ENCODE peak calls at places on chromosomes 16 and 17, in ten cellular contexts. Q is fibroblast of mammary gland, N is MCF 10A, K is dorsolateral prefrontal cortex, W is fibroblast of lung, V is WTC11, S is IMR-90, F is PC-3, D is neural crest cell, Z is BE2C. C is an unnamed sample.

GRCh38 chr17:81403671-81404534 is 8.6 kb downstream of the BAHCC1 start:
- DNase-seq in Z (no peak), W (no peak), V (no peak), S (no peak), K (no peak), D (no peak), F (no peak), N (no peak), Q (no peak), C (no peak)

GRCh38 chr17:1638624-1639300 is 6.8 kb downstream of the SCARF1 start:
- DNase-seq in Z (no peak), K (no peak), V (no peak), Q (no peak), D (no peak), S (no peak), F (no peak), W (no peak), N (no peak), C (no peak)

GRCh38 chr16:17138801-17139200 is 332.0 kb downstream of the XYLT1 start:
- DNase-seq in D (peak; percentile 37), S (peak; percentile 7), V (peak; percentile 54), N (no peak), Z (no peak), K (no peak), W (peak; percentile 17), Q (peak; percentile 13), F (no peak), C (no peak)

GRCh38 chr17:13114601-13115024 is 96.8 kb upstream of the ELAC2 start:
- DNase-seq in S (peak; percentile 28), K (no peak), Z (peak; percentile 39), N (peak; percentile 55), V (peak; percentile 69), Q (peak; percentile 53), F (peak; percentile 71), D (peak; percentile 59), W (peak; percentile 79), C (peak; percentile 71)

GRCh38 chr16:29837833-29838232 is 17.6 kb downstream of the MVP start:
- DNase-seq in Q (no peak), S (peak; percentile 67), V (no peak), D (no peak), F (no peak), Z (no peak), W (peak; percentile 14), K (no peak), N (no peak), C (no peak)

GRCh38 chr16:588639-588888 is 1.3 kb upstream of the RAB40C start:
- DNase-seq in F (peak; percentile 25), V (peak; percentile 60), K (peak; percentile 46), S (peak; percentile 80), Z (peak; percentile 62), N (peak; percentile 44), D (peak; percentile 48), Q (peak; percentile 72), W (peak; percentile 76), C (no peak)

GRCh38 chr16:88886915-88887521 is 20.6 kb upstream of the PABPN1L start:
- DNase-seq in V (no peak), K (no peak), D (no peak), F (no peak), S (peak; percentile 36), Q (peak; percentile 57), Z (peak; percentile 44), N (no peak), W (no peak), C (no peak)

GRCh38 chr17:68981288-68981687 is 26.1 kb upstream of the ABCA8 start:
- DNase-seq in Q (peak; percentile 94), W (peak; percentile 74), K (no peak), D (no peak), Z (no peak), V (no peak), N (peak; percentile 29), S (peak; percentile 36), F (peak; percentile 10), C (no peak)

GRCh38 chr17:48527742-48528028 is 3.1 kb downstream of the HOXB1 start:
- DNase-seq in D (no peak), K (no peak), Q (no peak), Z (no peak), V (no peak), S (no peak), W (no peak), N (no peak), F (no peak), C (no peak)

GRCh38 chr16:58024347-58024672 is 1.2 kb upstream of the MMP15 start:
- DNase-seq in N (no peak), Z (no peak), V (no peak), S (no peak), W (no peak), F (no peak), K (no peak), D (no peak), Q (no peak), C (no peak)

GRCh38 chr17:5762191-5762590 is 177.9 kb upstream of the NLRP1 start:
- DNase-seq in N (peak; percentile 19), D (no peak), Q (peak; percentile 10), K (no peak), S (peak; percentile 15), V (no peak), F (no peak), W (no peak), Z (no peak), C (no peak)

GRCh38 chr16:89484088-89484501 is 6.3 kb downstream of the ANKRD11 start:
- DNase-seq in Z (no peak), V (no peak), N (no peak), D (no peak), K (no peak), F (no peak), Q (no peak), W (no peak), S (no peak), C (no peak)

GRCh38 chr16:13779676-13780075 is 140.3 kb upstream of the ERCC4 start:
- DNase-seq in Z (peak; percentile 77), D (no peak), N (no peak), K (no peak), S (no peak), W (no peak), V (no peak), F (no peak), Q (no peak), C (no peak)

GRCh38 chr16:56102159-56102798 is 89.0 kb upstream of the GNAO1 start:
- DNase-seq in F (no peak), D (no peak), V (no peak), K (peak; percentile 43), W (no peak), Q (no peak), S (no peak), N (no peak), Z (peak; percentile 97), C (no peak)

GRCh38 chr17:40910441-40910841 is 25.4 kb upstream of the KRT20 start:
- DNase-seq in Q (peak; percentile 82), F (peak; percentile 31), N (peak; percentile 34), K (no peak), V (no peak), W (peak; percentile 86), Z (no peak), D (no peak), S (peak; percentile 55), C (no peak)

GRCh38 chr17:43545383-43545632 is 832 bp downstream of the ETV4 start:
- DNase-seq in S (peak; percentile 18), F (no peak), W (no peak), D (no peak), K (no peak), Z (no peak), N (no peak), Q (no peak), V (no peak), C (no peak)

GRCh38 chr16:15572329-15573001 is 70.5 kb downstream of the MARF1 start:
- DNase-seq in N (peak; percentile 68), D (no peak), Z (no peak), F (peak; percentile 57), S (peak; percentile 67), K (no peak), W (peak; percentile 75), Q (peak; percentile 93), V (no peak), C (no peak)

DNA sequence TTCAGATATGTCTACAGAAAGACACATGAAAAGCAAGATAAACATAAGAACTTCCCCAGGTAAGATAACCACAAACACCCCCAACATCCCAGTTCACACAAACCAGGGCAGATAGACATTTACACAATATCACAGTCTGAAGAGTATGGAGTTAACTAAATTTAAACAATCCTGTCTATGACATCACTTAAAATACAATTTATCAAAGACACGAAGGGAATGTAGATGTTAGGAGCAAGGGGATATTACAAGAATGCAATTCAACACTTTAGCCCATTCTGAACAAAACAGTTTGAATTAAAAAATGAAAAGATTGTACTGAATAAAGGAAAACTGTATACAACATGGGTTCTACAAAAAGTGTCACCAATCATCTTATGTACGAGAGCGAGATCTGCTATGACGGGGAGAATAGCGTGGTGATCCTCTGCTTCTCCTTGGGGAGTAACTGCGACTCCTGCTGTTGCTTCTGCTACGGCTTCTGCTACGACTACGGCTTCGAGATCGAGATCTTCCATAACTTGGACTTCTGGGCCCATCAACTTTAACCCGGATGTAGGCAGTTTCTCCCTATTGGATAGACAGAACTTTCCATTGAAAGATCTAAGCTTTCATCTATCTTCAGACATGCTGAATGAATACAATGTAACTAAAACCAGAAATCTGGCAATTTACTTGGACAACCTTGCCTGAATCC is 1.9 kb downstream of the SRSF1 start:
- DNase-seq in F (no peak), Z (no peak), W (no peak), D (no peak), N (peak; percentile 39), Q (no peak), S (peak; percentile 27), K (no peak), V (no peak), C (no peak)
- TF ChIP-seq CTCF in F (peak; percentile 38), Z (peak; percentile 12), W (no peak), D (no peak), N (no peak), Q (no peak), S (peak; percentile 2), K (no peak), V (no peak), C (no peak)

GRCh38 chr17:28912281-28912937 is 9.5 kb upstream of the DHRS13 start:
- DNase-seq in D (no peak), Q (no peak), W (no peak), F (no peak), S (no peak), V (peak; percentile 32), N (no peak), Z (no peak), K (no peak), C (no peak)
- TF ChIP-seq CTCF in D (peak; percentile 33), Q (peak; percentile 42), W (no peak), F (peak; percentile 50), S (peak; percentile 14), V (peak; percentile 46), N (no peak), Z (peak; percentile 30), K (peak; percentile 36), C (peak; percentile 30)

GRCh38 chr17:75771334-75772281 is 6.6 kb upstream of the GALK1 start:
- DNase-seq in W (no peak), F (peak; percentile 59), V (no peak), S (peak; percentile 25), K (no peak), D (no peak), Z (no peak), Q (peak; percentile 46), N (no peak), C (no peak)
- TF ChIP-seq CTCF in W (no peak), F (peak; percentile 61), V (no peak), S (no peak), K (no peak), D (no peak), Z (peak; percentile 31), Q (peak; percentile 26), N (no peak), C (no peak)

DNA sequence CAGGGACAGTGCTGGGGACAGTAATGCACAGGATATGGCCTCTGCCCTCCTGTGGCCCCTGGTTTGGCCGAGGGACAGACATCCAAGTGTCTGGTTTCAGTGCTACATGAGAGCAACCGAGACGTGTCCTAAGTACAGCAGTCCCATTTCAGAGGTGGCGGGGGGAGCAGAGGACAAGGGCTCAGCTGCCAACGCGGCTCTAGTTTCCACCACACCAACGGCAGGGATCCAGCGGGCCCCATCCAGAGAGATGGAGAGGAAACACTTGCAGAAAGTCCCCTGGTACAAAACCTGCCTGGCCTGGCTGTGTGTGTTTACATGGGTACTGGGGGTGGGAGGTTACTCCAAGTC is 125.8 kb upstream of the SMURF2 start:
- DNase-seq in F (no peak), W (no peak), K (no peak), V (no peak), Z (no peak), N (no peak), D (no peak), S (no peak), Q (no peak), C (no peak)
- TF ChIP-seq CTCF in F (no peak), W (no peak), K (no peak), V (no peak), Z (no peak), N (no peak), D (no peak), S (no peak), Q (no peak), C (no peak)